ENCODE peak calls at places on chromosomes 7 and 10, in five cellular contexts. One of them, this sample, is unnamed.
A peak's percentile ranks its signal among the peaks of the same experiment; 100 is the strongest.

GRCh38 chr10:96390460-96390864 is 31.7 kb upstream of the OPALIN start:
- DNase-seq in cardiac septum: peak; percentile 85
- DNase-seq in NCI-H1436: no peak
- DNase-seq in effector memory CD8-positive, alpha-beta T cell: no peak
- DNase-seq in lung: no peak
- DNase-seq in this sample: no peak

GRCh38 chr10:132175907-132176581 is 10.7 kb upstream of the DPYSL4 start:
- DNase-seq in cardiac septum: no peak
- DNase-seq in NCI-H1436: no peak
- DNase-seq in effector memory CD8-positive, alpha-beta T cell: no peak
- DNase-seq in lung: no peak
- DNase-seq in this sample: no peak

GRCh38 chr10:130108934-130109604 is 1.6 kb downstream of the C10orf143 start:
- DNase-seq in cardiac septum: no peak
- DNase-seq in NCI-H1436: no peak
- DNase-seq in effector memory CD8-positive, alpha-beta T cell: no peak
- DNase-seq in lung: no peak
- DNase-seq in this sample: no peak

GRCh38 chr7:7883394-7883793 is 85.2 kb upstream of the GLCCI1 start:
- DNase-seq in cardiac septum: no peak
- DNase-seq in NCI-H1436: no peak
- DNase-seq in effector memory CD8-positive, alpha-beta T cell: no peak
- DNase-seq in lung: no peak
- DNase-seq in this sample: no peak

GRCh38 chr7:142563470-142563869 is 185.8 kb upstream of the PRSS1 start:
- DNase-seq in cardiac septum: no peak
- DNase-seq in NCI-H1436: no peak
- DNase-seq in effector memory CD8-positive, alpha-beta T cell: no peak
- DNase-seq in lung: no peak
- DNase-seq in this sample: no peak

GRCh38 chr10:119250641-119251314 is 43.4 kb downstream of the GRK5 start:
- DNase-seq in cardiac septum: no peak
- DNase-seq in NCI-H1436: no peak
- DNase-seq in effector memory CD8-positive, alpha-beta T cell: no peak
- DNase-seq in lung: no peak
- DNase-seq in this sample: no peak

GRCh38 chr10:126017961-126018560 is 121.7 kb downstream of the FANK1 start:
- DNase-seq in cardiac septum: no peak
- DNase-seq in NCI-H1436: no peak
- DNase-seq in effector memory CD8-positive, alpha-beta T cell: no peak
- DNase-seq in lung: no peak
- DNase-seq in this sample: no peak

GRCh38 chr7:107993879-107994278 is 9.1 kb downstream of the LAMB1 start:
- DNase-seq in cardiac septum: no peak
- DNase-seq in NCI-H1436: no peak
- DNase-seq in effector memory CD8-positive, alpha-beta T cell: no peak
- DNase-seq in lung: no peak
- DNase-seq in this sample: peak; percentile 73

GRCh38 chr10:76428541-76429330 is 997.3 kb downstream of the LRMDA start:
- DNase-seq in cardiac septum: no peak
- DNase-seq in NCI-H1436: no peak
- DNase-seq in effector memory CD8-positive, alpha-beta T cell: no peak
- DNase-seq in lung: no peak
- DNase-seq in this sample: no peak

This sample was measured in NCI-H2081 treated with DMSO at 0.1 percent for 48 hours.